ENCODE peak calls at places on chromosomes 4 and X, in four cellular contexts. E is foreskin keratinocyte, Q is kidney, X is left lung. R is an unnamed sample.

GRCh38 chr4:99790796-99791617 is 25.6 kb upstream of the DAPP1 start:
- DNase-seq in E (peak; percentile 72), Q (no peak), X (no peak), R (no peak)

GRCh38 chr4:186192068-186192751 is 843 bp downstream of the CYP4V2 start:
- DNase-seq in E (no peak), Q (no peak), X (no peak), R (no peak)

GRCh38 chr4:45662996-45663395 is 460.9 kb downstream of the GABRG1 start:
- DNase-seq in E (peak; percentile 43), Q (no peak), X (no peak), R (no peak)

GRCh38 chr4:101284546-101284945 is 62.8 kb downstream of the PPP3CA start:
- DNase-seq in E (no peak), Q (no peak), X (no peak), R (no peak)

GRCh38 chr4:151957163-151957562 is 196.4 kb upstream of the GATB start:
- DNase-seq in E (no peak), Q (no peak), X (no peak), R (no peak)

GRCh38 chr4:137394000-137394399 is 138.3 kb downstream of the PCDH18 start:
- DNase-seq in E (no peak), Q (no peak), X (no peak), R (no peak)

GRCh38 chr4:95204267-95204835 is 344.4 kb downstream of the UNC5C start:
- DNase-seq in E (no peak), Q (no peak), X (no peak), R (no peak)

GRCh38 chr4:5941601-5942000 is 48.7 kb upstream of the CRMP1 start:
- DNase-seq in E (no peak), Q (peak; percentile 26), X (no peak), R (no peak)

GRCh38 chrX:47384502-47384901 is 14.1 kb downstream of the ZNF157 start:
- DNase-seq in E (no peak), Q (no peak), X (no peak), R (no peak)

GRCh38 chrX:11066812-11067211 is 44.3 kb upstream of the HCCS start:
- DNase-seq in E (no peak), Q (no peak), X (no peak), R (no peak)

GRCh38 chrX:101390664-101391525 is at the start of gene RPL36A:
- DNase-seq in E (peak; percentile 51), Q (peak; percentile 95), X (peak; percentile 93), R (peak; percentile 92)

GRCh38 chr4:159219862-159220261 is 117.0 kb downstream of the RAPGEF2 start:
- DNase-seq in E (no peak), Q (no peak), X (no peak), R (no peak)
- TF ChIP-seq CTCF in E (no peak), Q (no peak), X (no peak), R (no peak)

DNA sequence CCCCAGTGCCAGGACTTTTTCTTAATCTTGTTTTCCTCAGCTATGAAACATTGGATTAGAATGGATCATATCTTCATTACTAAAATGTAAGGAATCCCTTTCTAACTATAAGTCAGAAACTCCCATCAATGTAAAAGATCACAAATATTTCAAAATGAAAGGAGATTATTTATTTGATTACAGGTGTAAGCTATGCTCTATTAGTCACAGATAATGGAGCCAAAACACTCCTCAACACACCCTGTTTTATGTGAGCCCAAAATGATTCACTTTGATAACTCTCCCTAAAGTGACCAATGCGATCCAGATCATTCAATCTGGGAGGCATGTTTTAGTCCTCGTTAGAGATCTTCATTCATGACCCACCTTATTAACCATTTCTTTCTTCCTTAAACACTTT is 566.7 kb upstream of the TENM3 start:
- DNase-seq in E (no peak), Q (no peak), X (no peak), R (no peak)
- TF ChIP-seq CTCF in E (no peak), Q (no peak), X (no peak), R (no peak)

GRCh38 chr4:106854970-106855369 is 181.1 kb downstream of the DKK2 start:
- DNase-seq in E (no peak), Q (no peak), X (no peak), R (no peak)

GRCh38 chr4:106852416-106852815 is 183.7 kb downstream of the DKK2 start:
- DNase-seq in E (no peak), Q (no peak), X (no peak), R (no peak)

DNA sequence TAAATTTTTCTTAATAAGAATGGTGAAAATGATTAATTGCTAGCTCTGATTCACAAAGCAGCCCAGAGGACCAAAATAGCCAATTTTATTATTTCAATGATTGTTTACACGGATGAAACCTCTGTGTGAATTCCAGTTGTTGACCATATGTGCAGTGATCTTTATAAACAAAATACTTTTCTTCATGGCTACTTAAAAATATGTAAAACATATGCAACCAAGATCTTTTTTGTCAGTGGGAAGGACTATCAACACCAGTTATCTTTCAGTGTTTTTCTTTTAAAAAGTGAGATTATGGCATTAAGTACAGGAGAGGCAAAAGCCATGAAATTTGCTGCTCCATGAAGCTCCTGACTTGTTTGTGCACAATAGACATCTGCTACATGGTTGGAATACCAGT is 184.4 kb downstream of the DKK2 start:
- DNase-seq in E (no peak), Q (no peak), X (no peak), R (no peak)
- TF ChIP-seq CTCF in E (no peak), Q (no peak), X (no peak), R (no peak)

DNA sequence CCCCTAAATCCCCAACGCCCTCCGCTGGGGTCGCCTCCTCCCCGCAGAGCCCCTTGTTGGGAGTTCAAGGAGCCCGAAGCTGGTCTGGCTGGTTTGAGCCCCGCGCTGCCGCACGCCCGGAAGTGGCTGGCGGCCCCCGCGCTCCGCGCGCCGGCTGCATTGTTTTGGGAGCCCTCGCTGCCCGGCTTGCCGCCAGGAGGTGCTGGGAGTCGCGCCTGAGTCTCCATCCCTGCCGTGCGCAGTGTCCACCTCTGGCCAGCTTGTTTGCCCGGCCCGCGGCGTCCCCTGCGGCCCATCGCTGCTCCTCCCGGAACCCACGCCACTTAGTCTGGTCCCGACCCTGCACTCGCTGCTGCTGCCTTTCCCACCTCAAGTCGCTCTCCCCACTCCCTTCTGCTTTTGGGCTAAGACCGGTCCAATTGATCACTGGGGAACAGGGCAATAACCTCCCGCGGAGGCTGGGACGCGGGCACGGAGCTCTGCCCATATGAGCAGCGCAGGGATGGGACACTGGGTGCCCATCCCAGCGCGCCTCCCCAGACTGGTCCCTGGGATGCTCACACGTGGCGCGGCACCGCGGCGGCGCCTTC is 2.2 kb upstream of the SFRP2 start:
- DNase-seq in E (no peak), Q (peak; percentile 77), X (peak; percentile 85), R (no peak)
- TF ChIP-seq CTCF in E (peak; percentile 33), Q (no peak), X (no peak), R (peak; percentile 32)

GRCh38 chrX:111445485-111445884 is 33.5 kb upstream of the DCX start:
- DNase-seq in E (no peak), Q (no peak), X (no peak), R (no peak)
- TF ChIP-seq CTCF in E (peak; percentile 56), Q (peak; percentile 48), X (peak; percentile 37), R (peak; percentile 66)

GRCh38 chr4:158670975-158671664 is 567 bp downstream of the C4orf46 start:
- DNase-seq in E (peak; percentile 42), Q (peak; percentile 84), X (no peak), R (peak; percentile 86)

GRCh38 chr4:158666892-158667291 is 4.8 kb downstream of the C4orf46 start:
- DNase-seq in E (no peak), Q (no peak), X (no peak), R (no peak)

GRCh38 chr4:158664806-158665205 is 6.9 kb downstream of the C4orf46 start:
- DNase-seq in E (no peak), Q (no peak), X (peak; percentile 82), R (no peak)

GRCh38 chr4:158669310-158669709 is 2.4 kb downstream of the C4orf46 start:
- DNase-seq in E (no peak), Q (no peak), X (no peak), R (no peak)

DNA sequence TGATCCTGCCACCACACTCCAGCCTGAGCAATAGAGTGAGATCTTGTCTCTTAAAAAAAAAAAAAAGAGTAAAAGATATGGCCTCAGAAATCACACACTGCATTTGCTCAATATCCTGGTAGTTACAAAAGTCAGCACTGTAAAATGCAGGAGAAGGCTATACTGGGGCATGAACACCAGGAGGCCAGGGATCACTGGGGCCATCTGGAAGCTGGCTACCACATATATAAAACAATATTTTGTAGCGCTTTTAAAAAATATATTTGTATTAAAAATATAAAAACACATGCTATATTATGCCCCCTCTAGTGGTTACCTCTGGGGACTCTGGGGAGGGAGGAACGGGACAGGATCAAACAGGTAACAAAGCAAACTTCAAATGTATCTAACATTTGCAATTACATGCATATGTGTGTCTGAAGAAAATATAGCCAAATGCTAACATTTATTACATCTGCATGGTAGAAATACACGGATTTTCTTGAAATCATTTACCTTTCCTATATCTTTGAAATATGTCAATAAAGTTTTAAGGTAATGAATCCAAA is 4.0 kb downstream of the C4orf46 start:
- DNase-seq in E (no peak), Q (no peak), X (no peak), R (no peak)
- TF ChIP-seq CTCF in E (peak; percentile 64), Q (no peak), X (peak; percentile 33), R (peak; percentile 52)

R was measured in osteocyte.